ENCODE peak calls at places on chromosomes 4 and X, in seven cellular contexts. X is fibroblast of lung, Y is transverse colon, A is adipocyte, D is breast epithelium, S is aorta, T is Karpas-422. G is an unnamed sample.

GRCh38 chr4:3836802-3837601 is 70.8 kb downstream of the ADRA2C start:
- DNase-seq in X (no peak), Y (no peak), A (no peak), D (no peak), S (no peak), T (peak; percentile 75), G (no peak)

GRCh38 chr4:5338511-5338910 is 287.2 kb downstream of the STK32B start:
- DNase-seq in X (no peak), Y (no peak), A (no peak), D (no peak), S (no peak), T (no peak), G (no peak)

GRCh38 chr4:172819353-172819752 is 349.3 kb upstream of the GALNT7 start:
- DNase-seq in X (no peak), Y (no peak), A (no peak), D (no peak), S (no peak), T (no peak), G (no peak)

GRCh38 chrX:49754238-49754857 is 58.6 kb upstream of the PAGE1 start:
- DNase-seq in X (peak; percentile 34), Y (peak; percentile 14), A (peak; percentile 3), D (no peak), S (no peak), T (peak; percentile 80), G (peak; percentile 4)

GRCh38 chr4:38162240-38162784 is 202.1 kb downstream of the PTTG2 start:
- DNase-seq in X (peak; percentile 85), Y (no peak), A (peak; percentile 71), D (no peak), S (no peak), T (no peak), G (peak; percentile 89)

GRCh38 chr4:145587088-145587487 is 32.1 kb upstream of the MMAA start:
- DNase-seq in X (no peak), Y (no peak), A (no peak), D (no peak), S (no peak), T (no peak), G (no peak)

GRCh38 chr4:123449780-123450179 is 53.2 kb downstream of the SPRY1 start:
- DNase-seq in X (peak; percentile 26), Y (no peak), A (no peak), D (no peak), S (no peak), T (peak; percentile 42), G (no peak)

GRCh38 chrX:53440631-53441517 is 6.7 kb upstream of the HSD17B10 start:
- DNase-seq in X (peak; percentile 73), Y (peak; percentile 72), A (peak; percentile 90), D (peak; percentile 59), S (peak; percentile 91), T (no peak), G (peak; percentile 72)

GRCh38 chr4:30619679-30620078 is 100.5 kb upstream of the PCDH7 start:
- DNase-seq in X (peak; percentile 84), Y (no peak), A (no peak), D (no peak), S (no peak), T (peak; percentile 71), G (no peak)

GRCh38 chrX:51144828-51145442 is 187.7 kb upstream of the NUDT10 start:
- DNase-seq in X (peak; percentile 25), Y (no peak), A (peak; percentile 30), D (no peak), S (no peak), T (peak; percentile 84), G (peak; percentile 2)

GRCh38 chr4:73608677-73609594 is 11.3 kb downstream of the RASSF6 start:
- DNase-seq in X (peak; percentile 74), Y (no peak), A (peak; percentile 36), D (peak; percentile 45), S (no peak), T (no peak), G (peak; percentile 4)

GRCh38 chr4:172652369-172652768 is 516.2 kb upstream of the GALNT7 start:
- DNase-seq in X (no peak), Y (no peak), A (peak; percentile 18), D (no peak), S (no peak), T (no peak), G (no peak)

GRCh38 chr4:103264905-103265304 is 66.8 kb upstream of the CENPE start:
- DNase-seq in X (no peak), Y (no peak), A (no peak), D (no peak), S (no peak), T (no peak), G (no peak)

GRCh38 chr4:28360681-28361080 is 1500.0 kb downstream of the STIM2 start:
- DNase-seq in X (no peak), Y (no peak), A (no peak), D (no peak), S (no peak), T (no peak), G (no peak)

GRCh38 chr4:150771374-150771773 is 189.4 kb downstream of the MAB21L2 start:
- DNase-seq in X (no peak), Y (no peak), A (no peak), D (no peak), S (no peak), T (no peak), G (no peak)

GRCh38 chr4:187103351-187103750 is 379.7 kb upstream of the FAT1 start:
- DNase-seq in X (no peak), Y (no peak), A (no peak), D (no peak), S (no peak), T (no peak), G (no peak)

GRCh38 chrX:74383611-74384010 is 37.7 kb upstream of the SLC16A2 start:
- DNase-seq in X (peak; percentile 62), Y (peak; percentile 11), A (peak; percentile 66), D (no peak), S (no peak), T (peak; percentile 65), G (peak; percentile 29)

GRCh38 chr4:122083356-122083755 is 68.8 kb upstream of the BLTP1 start:
- DNase-seq in X (no peak), Y (no peak), A (no peak), D (no peak), S (no peak), T (no peak), G (no peak)

GRCh38 chrX:87064522-87064921 is 453.1 kb upstream of the KLHL4 start:
- DNase-seq in X (no peak), Y (no peak), A (no peak), D (no peak), S (no peak), T (no peak), G (no peak)

GRCh38 chr4:1113311-1114009 is at the start of gene RNF212:
- DNase-seq in X (no peak), Y (peak; percentile 36), A (no peak), D (no peak), S (no peak), T (no peak), G (no peak)

GRCh38 chr4:173332963-173333657 is 1.0 kb downstream of the HMGB2 start:
- DNase-seq in X (no peak), Y (no peak), A (peak; percentile 10), D (no peak), S (no peak), T (peak; percentile 55), G (no peak)

GRCh38 chrX:77953300-77953699 is 16.1 kb downstream of the PGAM4 start:
- DNase-seq in X (no peak), Y (no peak), A (no peak), D (no peak), S (no peak), T (no peak), G (no peak)

GRCh38 chrX:32520789-32521188 is 690.6 kb downstream of the DMD start:
- DNase-seq in X (no peak), Y (no peak), A (no peak), D (no peak), S (no peak), T (no peak), G (no peak)

GRCh38 chr4:123585111-123585510 is 188.5 kb downstream of the SPRY1 start:
- DNase-seq in X (no peak), Y (no peak), A (no peak), D (no peak), S (no peak), T (no peak), G (no peak)

GRCh38 chr4:73704314-73705055 is 35.9 kb upstream of the CXCL8 start:
- DNase-seq in X (peak; percentile 100), Y (peak; percentile 27), A (peak; percentile 99), D (peak; percentile 71), S (no peak), T (no peak), G (peak; percentile 80)

GRCh38 chr4:4507923-4508322 is 33.9 kb downstream of the STX18 start:
- DNase-seq in X (no peak), Y (no peak), A (no peak), D (no peak), S (no peak), T (peak; percentile 64), G (no peak)

GRCh38 chrX:48492293-48492910 is 16.4 kb upstream of the PORCN start:
- DNase-seq in X (no peak), Y (no peak), A (no peak), D (no peak), S (peak; percentile 41), T (no peak), G (peak; percentile 51)

GRCh38 chr4:4433941-4434340 is 47.0 kb downstream of the NSG1 start:
- DNase-seq in X (no peak), Y (no peak), A (no peak), D (no peak), S (no peak), T (no peak), G (no peak)

GRCh38 chr4:122703868-122704267 is 28.6 kb upstream of the BBS12 start:
- DNase-seq in X (no peak), Y (no peak), A (no peak), D (no peak), S (no peak), T (no peak), G (peak; percentile 32)

GRCh38 chrX:23764183-23764582 is 18.8 kb upstream of the SAT1 start:
- DNase-seq in X (no peak), Y (no peak), A (no peak), D (no peak), S (no peak), T (no peak), G (no peak)
- H3K27me3 ChIP-seq in X (no peaks in the 10 kb centered on the region), Y (no peaks in the 10 kb centered on the region), A (no peaks in the 10 kb centered on the region), D (no peaks in the 10 kb centered on the region), S (no peaks in the 10 kb centered on the region), T (no peaks in the 10 kb centered on the region), G (no peaks in the 10 kb centered on the region)

GRCh38 chr4:110632506-110633357 is 9.9 kb upstream of the PITX2 start:
- DNase-seq in X (no peak), Y (no peak), A (no peak), D (no peak), S (peak; percentile 73), T (no peak), G (no peak)
- H3K4me3 ChIP-seq in X (no peak overlapping the region), Y (no peak overlapping the region), A (peak overlapping the region; percentile 81), D (peak overlapping the region; percentile 12), S (no peak overlapping the region), T (no peak overlapping the region), G (no peak overlapping the region)

DNA sequence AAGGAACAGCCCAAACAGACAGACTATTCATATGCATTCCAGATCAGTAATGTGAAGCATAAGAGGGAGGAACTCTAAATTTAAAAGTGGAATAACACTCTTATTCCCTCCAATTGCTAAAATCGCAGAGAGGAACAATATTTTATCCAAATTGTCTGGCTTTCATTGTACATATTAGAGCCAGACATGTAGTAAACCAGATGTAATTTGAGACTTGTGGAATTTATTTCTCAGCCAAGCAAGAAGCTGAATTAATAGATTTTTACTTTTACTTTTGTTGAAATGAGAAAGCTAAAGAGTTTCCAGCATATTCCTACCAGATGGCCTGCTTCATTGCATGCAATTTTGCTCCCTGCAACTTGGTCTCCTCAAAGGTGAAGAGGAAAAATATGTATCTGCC is 674.6 kb upstream of the SLIT2 start:
- DNase-seq in X (peak; percentile 40), Y (no peak), A (peak; percentile 51), D (no peak), S (no peak), T (no peak), G (no peak)
- H3K9me3 ChIP-seq in X (no peaks in the 10 kb centered on the region), Y (no peaks in the 10 kb centered on the region), A (no peaks in the 10 kb centered on the region), D (no peaks in the 10 kb centered on the region), S (no peaks in the 10 kb centered on the region), T (peaks cover 17% of the 10 kb centered on the region), G (no peaks in the 10 kb centered on the region)

GRCh38 chrX:10447577-10448214 is 172.7 kb downstream of the MID1 start:
- DNase-seq in X (peak; percentile 25), Y (no peak), A (no peak), D (peak; percentile 32), S (no peak), T (no peak), G (peak; percentile 14)
- H3K27me3 ChIP-seq in X (no peaks in the 10 kb centered on the region), Y (no peaks in the 10 kb centered on the region), A (no peaks in the 10 kb centered on the region), D (no peaks in the 10 kb centered on the region), S (no peaks in the 10 kb centered on the region), T (no peaks in the 10 kb centered on the region), G (no peaks in the 10 kb centered on the region)